ENCODE peak calls at places on chromosomes 6 and 20, in eight cellular contexts. One of them, this sample, is unnamed.

GRCh38 chr6:77036400-77036799 is 426.9 kb downstream of the HTR1B start:
- DNase-seq in AG09319: no peak
- DNase-seq in heart right ventricle: no peak
- DNase-seq in natural killer cell: no peak
- DNase-seq in heart left ventricle: no peak
- DNase-seq in GM13976: no peak
- DNase-seq in A549: no peak
- DNase-seq in BE2C: no peak
- DNase-seq in this sample: no peak

GRCh38 chr6:40395066-40395697 is 192.0 kb downstream of the LRFN2 start:
- DNase-seq in AG09319: no peak
- DNase-seq in heart right ventricle: no peak
- DNase-seq in natural killer cell: no peak
- DNase-seq in heart left ventricle: no peak
- DNase-seq in GM13976: no peak
- DNase-seq in A549: no peak
- DNase-seq in BE2C: peak; percentile 26
- DNase-seq in this sample: no peak

GRCh38 chr20:47489448-47489872 is 12.2 kb upstream of the NCOA3 start:
- DNase-seq in AG09319: no peak
- DNase-seq in heart right ventricle: peak; percentile 18
- DNase-seq in natural killer cell: peak; percentile 31
- DNase-seq in heart left ventricle: peak; percentile 40
- DNase-seq in GM13976: no peak
- DNase-seq in A549: no peak
- DNase-seq in BE2C: no peak
- DNase-seq in this sample: no peak

GRCh38 chr6:154460306-154461071 is 50.0 kb downstream of the CNKSR3 start:
- DNase-seq in AG09319: peak; percentile 28
- DNase-seq in heart right ventricle: no peak
- DNase-seq in natural killer cell: no peak
- DNase-seq in heart left ventricle: no peak
- DNase-seq in GM13976: no peak
- DNase-seq in A549: no peak
- DNase-seq in BE2C: no peak
- DNase-seq in this sample: no peak

GRCh38 chr6:111566873-111567517 is 38.7 kb downstream of the TRAF3IP2 start:
- DNase-seq in AG09319: no peak
- DNase-seq in heart right ventricle: no peak
- DNase-seq in natural killer cell: no peak
- DNase-seq in heart left ventricle: peak; percentile 53
- DNase-seq in GM13976: no peak
- DNase-seq in A549: no peak
- DNase-seq in BE2C: peak; percentile 67
- DNase-seq in this sample: no peak

GRCh38 chr20:64101731-64102621 is 5.4 kb downstream of the NPBWR2 start:
- DNase-seq in AG09319: no peak
- DNase-seq in heart right ventricle: peak; percentile 52
- DNase-seq in natural killer cell: peak; percentile 71
- DNase-seq in heart left ventricle: no peak
- DNase-seq in GM13976: peak; percentile 90
- DNase-seq in A549: peak; percentile 79
- DNase-seq in BE2C: peak; percentile 90
- DNase-seq in this sample: peak; percentile 76

GRCh38 chr6:164097056-164097455 is 682.5 kb downstream of the QKI start:
- DNase-seq in AG09319: no peak
- DNase-seq in heart right ventricle: no peak
- DNase-seq in natural killer cell: no peak
- DNase-seq in heart left ventricle: no peak
- DNase-seq in GM13976: no peak
- DNase-seq in A549: no peak
- DNase-seq in BE2C: no peak
- DNase-seq in this sample: no peak

GRCh38 chr6:90277301-90278011 is 19.2 kb downstream of the BACH2 start:
- DNase-seq in AG09319: no peak
- DNase-seq in heart right ventricle: no peak
- DNase-seq in natural killer cell: no peak
- DNase-seq in heart left ventricle: no peak
- DNase-seq in GM13976: no peak
- DNase-seq in A549: no peak
- DNase-seq in BE2C: no peak
- DNase-seq in this sample: no peak

GRCh38 chr20:62769346-62770071 is 26.8 kb upstream of the MRGBP start:
- DNase-seq in AG09319: no peak
- DNase-seq in heart right ventricle: peak; percentile 5
- DNase-seq in natural killer cell: no peak
- DNase-seq in heart left ventricle: no peak
- DNase-seq in GM13976: no peak
- DNase-seq in A549: no peak
- DNase-seq in BE2C: no peak
- DNase-seq in this sample: no peak

GRCh38 chr6:23180504-23181293 is 611.3 kb downstream of the HDGFL1 start:
- DNase-seq in AG09319: peak; percentile 47
- DNase-seq in heart right ventricle: peak; percentile 48
- DNase-seq in natural killer cell: no peak
- DNase-seq in heart left ventricle: peak; percentile 74
- DNase-seq in GM13976: no peak
- DNase-seq in A549: no peak
- DNase-seq in BE2C: peak; percentile 95
- DNase-seq in this sample: no peak
- TF ChIP-seq CTCF in AG09319: no peak
- TF ChIP-seq CTCF in heart right ventricle: no peak
- TF ChIP-seq CTCF in natural killer cell: no peak
- TF ChIP-seq CTCF in heart left ventricle: no peak
- TF ChIP-seq CTCF in GM13976: no peak
- TF ChIP-seq CTCF in A549: no peak
- TF ChIP-seq CTCF in BE2C: peak; percentile 52
- TF ChIP-seq CTCF in this sample: no peak

DNA sequence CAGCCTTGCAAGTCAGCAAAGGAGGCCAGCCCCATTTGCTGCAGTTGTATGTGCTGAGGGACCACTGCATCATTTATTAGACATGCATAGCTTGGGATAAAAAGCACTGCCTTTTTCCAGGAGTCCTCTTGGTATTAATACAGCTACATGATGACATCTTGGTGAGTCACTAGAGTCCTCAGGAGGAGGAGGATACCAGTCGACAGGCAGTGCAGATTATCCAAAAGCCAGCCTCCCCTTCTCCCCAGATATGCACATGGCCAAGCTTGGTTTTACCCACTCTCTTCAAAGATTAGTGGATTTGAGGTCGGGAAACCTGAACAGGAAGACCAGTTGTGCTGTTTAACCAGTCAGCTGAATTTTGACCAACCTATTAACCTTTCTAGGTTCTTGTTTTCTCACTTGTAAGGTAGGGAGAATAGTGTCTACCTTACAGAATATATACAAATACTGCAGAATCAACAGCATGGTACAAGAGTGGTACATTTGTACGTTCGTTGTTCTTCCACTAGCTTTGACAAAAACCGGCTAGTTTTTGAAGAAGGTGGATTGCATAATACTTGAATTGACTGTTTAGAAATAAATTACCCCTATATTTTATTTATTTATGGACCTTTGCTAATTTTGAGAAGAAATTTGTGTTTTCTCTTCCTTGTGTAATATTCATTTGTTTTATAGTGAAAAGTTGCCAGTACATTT is 31.9 kb downstream of the VAPB start:
- DNase-seq in AG09319: no peak
- DNase-seq in heart right ventricle: no peak
- DNase-seq in natural killer cell: no peak
- DNase-seq in heart left ventricle: no peak
- DNase-seq in GM13976: no peak
- DNase-seq in A549: peak; percentile 47
- DNase-seq in BE2C: no peak
- DNase-seq in this sample: no peak
- TF ChIP-seq CTCF in AG09319: no peak
- TF ChIP-seq CTCF in heart right ventricle: no peak
- TF ChIP-seq CTCF in natural killer cell: no peak
- TF ChIP-seq CTCF in heart left ventricle: no peak
- TF ChIP-seq CTCF in GM13976: no peak
- TF ChIP-seq CTCF in A549: no peak
- TF ChIP-seq CTCF in BE2C: no peak
- TF ChIP-seq CTCF in this sample: no peak

GRCh38 chr6:137951064-137951597 is 84.1 kb downstream of the TNFAIP3 start:
- DNase-seq in AG09319: no peak
- DNase-seq in heart right ventricle: no peak
- DNase-seq in natural killer cell: no peak
- DNase-seq in heart left ventricle: no peak
- DNase-seq in GM13976: no peak
- DNase-seq in A549: no peak
- DNase-seq in BE2C: no peak
- DNase-seq in this sample: no peak
- TF ChIP-seq CTCF in AG09319: no peak
- TF ChIP-seq CTCF in heart right ventricle: no peak
- TF ChIP-seq CTCF in natural killer cell: no peak
- TF ChIP-seq CTCF in heart left ventricle: no peak
- TF ChIP-seq CTCF in GM13976: peak; percentile 56
- TF ChIP-seq CTCF in A549: no peak
- TF ChIP-seq CTCF in BE2C: no peak
- TF ChIP-seq CTCF in this sample: no peak

GRCh38 chr6:157139054-157139708 is 184.1 kb downstream of the TMEM242 start:
- DNase-seq in AG09319: no peak
- DNase-seq in heart right ventricle: no peak
- DNase-seq in natural killer cell: no peak
- DNase-seq in heart left ventricle: no peak
- DNase-seq in GM13976: no peak
- DNase-seq in A549: peak; percentile 17
- DNase-seq in BE2C: peak; percentile 60
- DNase-seq in this sample: no peak
- TF ChIP-seq CTCF in AG09319: peak; percentile 7
- TF ChIP-seq CTCF in heart right ventricle: peak; percentile 24
- TF ChIP-seq CTCF in natural killer cell: no peak
- TF ChIP-seq CTCF in heart left ventricle: peak; percentile 27
- TF ChIP-seq CTCF in GM13976: no peak
- TF ChIP-seq CTCF in A549: peak; percentile 12
- TF ChIP-seq CTCF in BE2C: peak; percentile 73
- TF ChIP-seq CTCF in this sample: no peak

GRCh38 chr20:19886666-19887288 is 128.7 kb downstream of the RIN2 start:
- DNase-seq in AG09319: no peak
- DNase-seq in heart right ventricle: no peak
- DNase-seq in natural killer cell: no peak
- DNase-seq in heart left ventricle: no peak
- DNase-seq in GM13976: no peak
- DNase-seq in A549: peak; percentile 67
- DNase-seq in BE2C: no peak
- DNase-seq in this sample: no peak
- TF ChIP-seq CTCF in AG09319: peak; percentile 15
- TF ChIP-seq CTCF in heart right ventricle: no peak
- TF ChIP-seq CTCF in natural killer cell: no peak
- TF ChIP-seq CTCF in heart left ventricle: no peak
- TF ChIP-seq CTCF in GM13976: no peak
- TF ChIP-seq CTCF in A549: peak; percentile 49
- TF ChIP-seq CTCF in BE2C: no peak
- TF ChIP-seq CTCF in this sample: no peak

GRCh38 chr6:157322792-157323113 is 566 bp downstream of the TMEM242 start:
- DNase-seq in AG09319: no peak
- DNase-seq in heart right ventricle: no peak
- DNase-seq in natural killer cell: no peak
- DNase-seq in heart left ventricle: no peak
- DNase-seq in GM13976: no peak
- DNase-seq in A549: no peak
- DNase-seq in BE2C: no peak
- DNase-seq in this sample: no peak

GRCh38 chr6:157325069-157325805 is 1.9 kb upstream of the TMEM242 start:
- DNase-seq in AG09319: no peak
- DNase-seq in heart right ventricle: no peak
- DNase-seq in natural killer cell: no peak
- DNase-seq in heart left ventricle: no peak
- DNase-seq in GM13976: no peak
- DNase-seq in A549: no peak
- DNase-seq in BE2C: no peak
- DNase-seq in this sample: no peak

GRCh38 chr6:157326979-157327378 is 3.7 kb upstream of the TMEM242 start:
- DNase-seq in AG09319: no peak
- DNase-seq in heart right ventricle: no peak
- DNase-seq in natural killer cell: no peak
- DNase-seq in heart left ventricle: no peak
- DNase-seq in GM13976: peak; percentile 47
- DNase-seq in A549: no peak
- DNase-seq in BE2C: no peak
- DNase-seq in this sample: no peak

GRCh38 chr6:157323924-157324276 is 581 bp upstream of the TMEM242 start:
- DNase-seq in AG09319: peak; percentile 34
- DNase-seq in heart right ventricle: peak; percentile 76
- DNase-seq in natural killer cell: peak; percentile 25
- DNase-seq in heart left ventricle: peak; percentile 84
- DNase-seq in GM13976: peak; percentile 49
- DNase-seq in A549: peak; percentile 32
- DNase-seq in BE2C: peak; percentile 76
- DNase-seq in this sample: peak; percentile 69

GRCh38 chr6:157323114-157323923 is at the start of gene TMEM242:
- DNase-seq in AG09319: peak; percentile 78
- DNase-seq in heart right ventricle: peak; percentile 93
- DNase-seq in natural killer cell: peak; percentile 87
- DNase-seq in heart left ventricle: peak; percentile 90
- DNase-seq in GM13976: peak; percentile 89
- DNase-seq in A549: peak; percentile 80
- DNase-seq in BE2C: peak; percentile 91
- DNase-seq in this sample: peak; percentile 75
- TF ChIP-seq CTCF in AG09319: peak; percentile 23
- TF ChIP-seq CTCF in heart right ventricle: peak; percentile 34
- TF ChIP-seq CTCF in natural killer cell: no peak
- TF ChIP-seq CTCF in heart left ventricle: peak; percentile 19
- TF ChIP-seq CTCF in GM13976: no peak
- TF ChIP-seq CTCF in A549: no peak
- TF ChIP-seq CTCF in BE2C: peak; percentile 40
- TF ChIP-seq CTCF in this sample: peak; percentile 27

GRCh38 chr6:118252474-118252873 is 295.6 kb upstream of the PLN start:
- DNase-seq in AG09319: no peak
- DNase-seq in heart right ventricle: no peak
- DNase-seq in natural killer cell: no peak
- DNase-seq in heart left ventricle: no peak
- DNase-seq in GM13976: peak; percentile 25
- DNase-seq in A549: no peak
- DNase-seq in BE2C: no peak
- DNase-seq in this sample: no peak
- TF ChIP-seq CTCF in AG09319: no peak
- TF ChIP-seq CTCF in heart right ventricle: no peak
- TF ChIP-seq CTCF in natural killer cell: no peak
- TF ChIP-seq CTCF in heart left ventricle: no peak
- TF ChIP-seq CTCF in GM13976: no peak
- TF ChIP-seq CTCF in A549: no peak
- TF ChIP-seq CTCF in BE2C: peak; percentile 13
- TF ChIP-seq CTCF in this sample: no peak

This sample was measured in mesothelial cell of epicardium.